ENCODE peak calls at places on chromosomes 13 and 19, in eight cellular contexts. One of them, this sample, is unnamed.

GRCh38 chr13:50127726-50128291 is 112.6 kb downstream of the KCNRG start:
- DNase-seq in T-cell: no peak
- DNase-seq in NT2/D1: no peak
- DNase-seq in Right ventricle myocardium superior: no peak
- DNase-seq in skeletal muscle cell: no peak
- DNase-seq in immature natural killer cell: no peak
- DNase-seq in activated CD4-positive, alpha-beta T cell treated with anti-CD3 and anti-CD28 coated beads for 48 hours: no peak
- DNase-seq in iris pigment epithelial cell: no peak
- DNase-seq in this sample: no peak

GRCh38 chr19:30381366-30381765 is 9.2 kb downstream of the ZNF536 start:
- DNase-seq in T-cell: no peak
- DNase-seq in NT2/D1: no peak
- DNase-seq in Right ventricle myocardium superior: no peak
- DNase-seq in skeletal muscle cell: no peak
- DNase-seq in immature natural killer cell: no peak
- DNase-seq in activated CD4-positive, alpha-beta T cell treated with anti-CD3 and anti-CD28 coated beads for 48 hours: no peak
- DNase-seq in iris pigment epithelial cell: no peak
- DNase-seq in this sample: no peak

GRCh38 chr13:90416519-90416918 is 931.0 kb upstream of the MIR17HG start:
- DNase-seq in T-cell: no peak
- DNase-seq in NT2/D1: no peak
- DNase-seq in Right ventricle myocardium superior: no peak
- DNase-seq in skeletal muscle cell: peak; percentile 84
- DNase-seq in immature natural killer cell: no peak
- DNase-seq in activated CD4-positive, alpha-beta T cell treated with anti-CD3 and anti-CD28 coated beads for 48 hours: no peak
- DNase-seq in iris pigment epithelial cell: peak; percentile 90
- DNase-seq in this sample: no peak

GRCh38 chr19:49472936-49473335 is 1.1 kb upstream of the FLT3LG start:
- DNase-seq in T-cell: no peak
- DNase-seq in NT2/D1: no peak
- DNase-seq in Right ventricle myocardium superior: no peak
- DNase-seq in skeletal muscle cell: no peak
- DNase-seq in immature natural killer cell: no peak
- DNase-seq in activated CD4-positive, alpha-beta T cell treated with anti-CD3 and anti-CD28 coated beads for 48 hours: no peak
- DNase-seq in iris pigment epithelial cell: no peak
- DNase-seq in this sample: no peak

GRCh38 chr13:51342706-51343105 is 3.2 kb downstream of the SERPINE3 start:
- DNase-seq in T-cell: no peak
- DNase-seq in NT2/D1: no peak
- DNase-seq in Right ventricle myocardium superior: no peak
- DNase-seq in skeletal muscle cell: peak; percentile 22
- DNase-seq in immature natural killer cell: no peak
- DNase-seq in activated CD4-positive, alpha-beta T cell treated with anti-CD3 and anti-CD28 coated beads for 48 hours: no peak
- DNase-seq in iris pigment epithelial cell: peak; percentile 78
- DNase-seq in this sample: no peak

GRCh38 chr13:35744566-35745203 is 268.2 kb upstream of the MAB21L1 start:
- DNase-seq in T-cell: no peak
- DNase-seq in NT2/D1: no peak
- DNase-seq in Right ventricle myocardium superior: no peak
- DNase-seq in skeletal muscle cell: no peak
- DNase-seq in immature natural killer cell: no peak
- DNase-seq in activated CD4-positive, alpha-beta T cell treated with anti-CD3 and anti-CD28 coated beads for 48 hours: no peak
- DNase-seq in iris pigment epithelial cell: peak; percentile 69
- DNase-seq in this sample: no peak

GRCh38 chr13:32284927-32285632 is 30.1 kb downstream of the ZAR1L start:
- DNase-seq in T-cell: no peak
- DNase-seq in NT2/D1: peak; percentile 11
- DNase-seq in Right ventricle myocardium superior: no peak
- DNase-seq in skeletal muscle cell: peak; percentile 81
- DNase-seq in immature natural killer cell: no peak
- DNase-seq in activated CD4-positive, alpha-beta T cell treated with anti-CD3 and anti-CD28 coated beads for 48 hours: no peak
- DNase-seq in iris pigment epithelial cell: peak; percentile 78
- DNase-seq in this sample: no peak

GRCh38 chr19:38734426-38735256 is 9.6 kb downstream of the CAPN12 start:
- DNase-seq in T-cell: peak; percentile 26
- DNase-seq in NT2/D1: no peak
- DNase-seq in Right ventricle myocardium superior: peak; percentile 44
- DNase-seq in skeletal muscle cell: no peak
- DNase-seq in immature natural killer cell: peak; percentile 59
- DNase-seq in activated CD4-positive, alpha-beta T cell treated with anti-CD3 and anti-CD28 coated beads for 48 hours: peak; percentile 36
- DNase-seq in iris pigment epithelial cell: no peak
- DNase-seq in this sample: no peak

GRCh38 chr19:3538965-3539742 is at the start of gene TEKTIP1:
- DNase-seq in T-cell: no peak
- DNase-seq in NT2/D1: no peak
- DNase-seq in Right ventricle myocardium superior: no peak
- DNase-seq in skeletal muscle cell: no peak
- DNase-seq in immature natural killer cell: no peak
- DNase-seq in activated CD4-positive, alpha-beta T cell treated with anti-CD3 and anti-CD28 coated beads for 48 hours: no peak
- DNase-seq in iris pigment epithelial cell: no peak
- DNase-seq in this sample: no peak

GRCh38 chr19:46366620-46367277 is 19.9 kb downstream of the PPP5C start:
- DNase-seq in T-cell: no peak
- DNase-seq in NT2/D1: no peak
- DNase-seq in Right ventricle myocardium superior: no peak
- DNase-seq in skeletal muscle cell: no peak
- DNase-seq in immature natural killer cell: no peak
- DNase-seq in activated CD4-positive, alpha-beta T cell treated with anti-CD3 and anti-CD28 coated beads for 48 hours: peak; percentile 2
- DNase-seq in iris pigment epithelial cell: no peak
- DNase-seq in this sample: no peak

GRCh38 chr13:19586904-19587634 is 25.7 kb upstream of the TPTE2 start:
- DNase-seq in T-cell: peak; percentile 67
- DNase-seq in NT2/D1: no peak
- DNase-seq in Right ventricle myocardium superior: peak; percentile 52
- DNase-seq in skeletal muscle cell: no peak
- DNase-seq in immature natural killer cell: peak; percentile 64
- DNase-seq in activated CD4-positive, alpha-beta T cell treated with anti-CD3 and anti-CD28 coated beads for 48 hours: peak; percentile 87
- DNase-seq in iris pigment epithelial cell: peak; percentile 73
- DNase-seq in this sample: no peak

GRCh38 chr19:51760811-51761356 is at the start of gene FPR2:
- DNase-seq in T-cell: no peak
- DNase-seq in NT2/D1: no peak
- DNase-seq in Right ventricle myocardium superior: no peak
- DNase-seq in skeletal muscle cell: no peak
- DNase-seq in immature natural killer cell: no peak
- DNase-seq in activated CD4-positive, alpha-beta T cell treated with anti-CD3 and anti-CD28 coated beads for 48 hours: no peak
- DNase-seq in iris pigment epithelial cell: no peak
- DNase-seq in this sample: no peak

GRCh38 chr13:101623469-101624209 is 171.2 kb downstream of the ITGBL1 start:
- DNase-seq in T-cell: no peak
- DNase-seq in NT2/D1: no peak
- DNase-seq in Right ventricle myocardium superior: no peak
- DNase-seq in skeletal muscle cell: no peak
- DNase-seq in immature natural killer cell: peak; percentile 10
- DNase-seq in activated CD4-positive, alpha-beta T cell treated with anti-CD3 and anti-CD28 coated beads for 48 hours: no peak
- DNase-seq in iris pigment epithelial cell: peak; percentile 63
- DNase-seq in this sample: no peak

GRCh38 chr19:54480048-54480447 is 7.0 kb upstream of the CDC42EP5 start:
- DNase-seq in T-cell: no peak
- DNase-seq in NT2/D1: no peak
- DNase-seq in Right ventricle myocardium superior: no peak
- DNase-seq in skeletal muscle cell: no peak
- DNase-seq in immature natural killer cell: no peak
- DNase-seq in activated CD4-positive, alpha-beta T cell treated with anti-CD3 and anti-CD28 coated beads for 48 hours: no peak
- DNase-seq in iris pigment epithelial cell: no peak
- DNase-seq in this sample: no peak

GRCh38 chr19:11963566-11964355 is 1.1 kb upstream of the ZNF763 start:
- DNase-seq in T-cell: peak; percentile 62
- DNase-seq in NT2/D1: peak; percentile 71
- DNase-seq in Right ventricle myocardium superior: peak; percentile 92
- DNase-seq in skeletal muscle cell: no peak
- DNase-seq in immature natural killer cell: peak; percentile 73
- DNase-seq in activated CD4-positive, alpha-beta T cell treated with anti-CD3 and anti-CD28 coated beads for 48 hours: peak; percentile 83
- DNase-seq in iris pigment epithelial cell: peak; percentile 61
- DNase-seq in this sample: no peak

GRCh38 chr13:90518398-90518797 is 829.1 kb upstream of the MIR17HG start:
- DNase-seq in T-cell: no peak
- DNase-seq in NT2/D1: no peak
- DNase-seq in Right ventricle myocardium superior: no peak
- DNase-seq in skeletal muscle cell: no peak
- DNase-seq in immature natural killer cell: no peak
- DNase-seq in activated CD4-positive, alpha-beta T cell treated with anti-CD3 and anti-CD28 coated beads for 48 hours: no peak
- DNase-seq in iris pigment epithelial cell: no peak
- DNase-seq in this sample: no peak

GRCh38 chr19:58397533-58398037 is 2.1 kb downstream of the RNF225 start:
- DNase-seq in T-cell: no peak
- DNase-seq in NT2/D1: no peak
- DNase-seq in Right ventricle myocardium superior: no peak
- DNase-seq in skeletal muscle cell: no peak
- DNase-seq in immature natural killer cell: no peak
- DNase-seq in activated CD4-positive, alpha-beta T cell treated with anti-CD3 and anti-CD28 coated beads for 48 hours: no peak
- DNase-seq in iris pigment epithelial cell: no peak
- DNase-seq in this sample: no peak

GRCh38 chr19:6062274-6062673 is 48.0 kb downstream of the RFX2 start:
- DNase-seq in T-cell: no peak
- DNase-seq in NT2/D1: no peak
- DNase-seq in Right ventricle myocardium superior: peak; percentile 64
- DNase-seq in skeletal muscle cell: no peak
- DNase-seq in immature natural killer cell: peak; percentile 13
- DNase-seq in activated CD4-positive, alpha-beta T cell treated with anti-CD3 and anti-CD28 coated beads for 48 hours: peak; percentile 41
- DNase-seq in iris pigment epithelial cell: peak; percentile 57
- DNase-seq in this sample: no peak

GRCh38 chr19:58060231-58060630 is 1.1 kb downstream of the ZNF135 start:
- DNase-seq in T-cell: no peak
- DNase-seq in NT2/D1: no peak
- DNase-seq in Right ventricle myocardium superior: no peak
- DNase-seq in skeletal muscle cell: no peak
- DNase-seq in immature natural killer cell: no peak
- DNase-seq in activated CD4-positive, alpha-beta T cell treated with anti-CD3 and anti-CD28 coated beads for 48 hours: no peak
- DNase-seq in iris pigment epithelial cell: no peak
- DNase-seq in this sample: no peak

GRCh38 chr19:33220735-33221134 is 4.9 kb downstream of the SLC7A10 start:
- DNase-seq in T-cell: no peak
- DNase-seq in NT2/D1: no peak
- DNase-seq in Right ventricle myocardium superior: no peak
- DNase-seq in skeletal muscle cell: no peak
- DNase-seq in immature natural killer cell: no peak
- DNase-seq in activated CD4-positive, alpha-beta T cell treated with anti-CD3 and anti-CD28 coated beads for 48 hours: no peak
- DNase-seq in iris pigment epithelial cell: no peak
- DNase-seq in this sample: no peak

GRCh38 chr13:87274209-87274819 is 396.9 kb upstream of the SLITRK5 start:
- DNase-seq in T-cell: no peak
- DNase-seq in NT2/D1: peak; percentile 55
- DNase-seq in Right ventricle myocardium superior: no peak
- DNase-seq in skeletal muscle cell: no peak
- DNase-seq in immature natural killer cell: no peak
- DNase-seq in activated CD4-positive, alpha-beta T cell treated with anti-CD3 and anti-CD28 coated beads for 48 hours: peak; percentile 39
- DNase-seq in iris pigment epithelial cell: peak; percentile 28
- DNase-seq in this sample: no peak

GRCh38 chr19:18520848-18521691 is 800 bp downstream of the ELL start:
- DNase-seq in T-cell: no peak
- DNase-seq in NT2/D1: no peak
- DNase-seq in Right ventricle myocardium superior: no peak
- DNase-seq in skeletal muscle cell: no peak
- DNase-seq in immature natural killer cell: peak; percentile 24
- DNase-seq in activated CD4-positive, alpha-beta T cell treated with anti-CD3 and anti-CD28 coated beads for 48 hours: peak; percentile 28
- DNase-seq in iris pigment epithelial cell: no peak
- DNase-seq in this sample: no peak

GRCh38 chr13:65435590-65435989 is 1794.5 kb downstream of the PCDH9 start:
- DNase-seq in T-cell: no peak
- DNase-seq in NT2/D1: no peak
- DNase-seq in Right ventricle myocardium superior: no peak
- DNase-seq in skeletal muscle cell: no peak
- DNase-seq in immature natural killer cell: no peak
- DNase-seq in activated CD4-positive, alpha-beta T cell treated with anti-CD3 and anti-CD28 coated beads for 48 hours: no peak
- DNase-seq in iris pigment epithelial cell: no peak
- DNase-seq in this sample: no peak

GRCh38 chr13:110012102-110012739 is 225.8 kb upstream of the IRS2 start:
- DNase-seq in T-cell: no peak
- DNase-seq in NT2/D1: no peak
- DNase-seq in Right ventricle myocardium superior: no peak
- DNase-seq in skeletal muscle cell: peak; percentile 98
- DNase-seq in immature natural killer cell: no peak
- DNase-seq in activated CD4-positive, alpha-beta T cell treated with anti-CD3 and anti-CD28 coated beads for 48 hours: no peak
- DNase-seq in iris pigment epithelial cell: peak; percentile 98
- DNase-seq in this sample: no peak

GRCh38 chr19:58409010-58409790 is 751 bp downstream of the ZNF584 start:
- DNase-seq in T-cell: no peak
- DNase-seq in NT2/D1: no peak
- DNase-seq in Right ventricle myocardium superior: no peak
- DNase-seq in skeletal muscle cell: no peak
- DNase-seq in immature natural killer cell: no peak
- DNase-seq in activated CD4-positive, alpha-beta T cell treated with anti-CD3 and anti-CD28 coated beads for 48 hours: peak; percentile 57
- DNase-seq in iris pigment epithelial cell: no peak
- DNase-seq in this sample: no peak

GRCh38 chr13:85266331-85266730 is 532.9 kb downstream of the SLITRK6 start:
- DNase-seq in T-cell: no peak
- DNase-seq in NT2/D1: no peak
- DNase-seq in Right ventricle myocardium superior: no peak
- DNase-seq in skeletal muscle cell: no peak
- DNase-seq in immature natural killer cell: no peak
- DNase-seq in activated CD4-positive, alpha-beta T cell treated with anti-CD3 and anti-CD28 coated beads for 48 hours: no peak
- DNase-seq in iris pigment epithelial cell: no peak
- DNase-seq in this sample: no peak

GRCh38 chr19:1917926-1918325 is 12.7 kb downstream of the ADAT3 start:
- DNase-seq in T-cell: no peak
- DNase-seq in NT2/D1: no peak
- DNase-seq in Right ventricle myocardium superior: no peak
- DNase-seq in skeletal muscle cell: no peak
- DNase-seq in immature natural killer cell: no peak
- DNase-seq in activated CD4-positive, alpha-beta T cell treated with anti-CD3 and anti-CD28 coated beads for 48 hours: no peak
- DNase-seq in iris pigment epithelial cell: no peak
- DNase-seq in this sample: no peak

GRCh38 chr19:27876489-27876888 is 1336.5 kb downstream of the UQCRFS1 start:
- DNase-seq in T-cell: no peak
- DNase-seq in NT2/D1: no peak
- DNase-seq in Right ventricle myocardium superior: no peak
- DNase-seq in skeletal muscle cell: no peak
- DNase-seq in immature natural killer cell: no peak
- DNase-seq in activated CD4-positive, alpha-beta T cell treated with anti-CD3 and anti-CD28 coated beads for 48 hours: no peak
- DNase-seq in iris pigment epithelial cell: no peak
- DNase-seq in this sample: no peak

GRCh38 chr13:113545931-113546516 is 38.5 kb upstream of the TFDP1 start:
- DNase-seq in T-cell: no peak
- DNase-seq in NT2/D1: no peak
- DNase-seq in Right ventricle myocardium superior: no peak
- DNase-seq in skeletal muscle cell: no peak
- DNase-seq in immature natural killer cell: no peak
- DNase-seq in activated CD4-positive, alpha-beta T cell treated with anti-CD3 and anti-CD28 coated beads for 48 hours: no peak
- DNase-seq in iris pigment epithelial cell: no peak
- DNase-seq in this sample: no peak

GRCh38 chr13:101018720-101019119 is 344.1 kb upstream of the TMTC4 start:
- DNase-seq in T-cell: no peak
- DNase-seq in NT2/D1: no peak
- DNase-seq in Right ventricle myocardium superior: no peak
- DNase-seq in skeletal muscle cell: peak; percentile 19
- DNase-seq in immature natural killer cell: no peak
- DNase-seq in activated CD4-positive, alpha-beta T cell treated with anti-CD3 and anti-CD28 coated beads for 48 hours: no peak
- DNase-seq in iris pigment epithelial cell: peak; percentile 55
- DNase-seq in this sample: no peak

GRCh38 chr13:31236211-31236786 is 36.5 kb downstream of the B3GLCT start:
- DNase-seq in T-cell: no peak
- DNase-seq in NT2/D1: no peak
- DNase-seq in Right ventricle myocardium superior: no peak
- DNase-seq in skeletal muscle cell: no peak
- DNase-seq in immature natural killer cell: peak; percentile 16
- DNase-seq in activated CD4-positive, alpha-beta T cell treated with anti-CD3 and anti-CD28 coated beads for 48 hours: no peak
- DNase-seq in iris pigment epithelial cell: peak; percentile 55
- DNase-seq in this sample: no peak

GRCh38 chr13:46119883-46120614 is 15.2 kb upstream of the CPB2 start:
- DNase-seq in T-cell: no peak
- DNase-seq in NT2/D1: peak; percentile 20
- DNase-seq in Right ventricle myocardium superior: no peak
- DNase-seq in skeletal muscle cell: peak; percentile 64
- DNase-seq in immature natural killer cell: no peak
- DNase-seq in activated CD4-positive, alpha-beta T cell treated with anti-CD3 and anti-CD28 coated beads for 48 hours: no peak
- DNase-seq in iris pigment epithelial cell: peak; percentile 70
- DNase-seq in this sample: no peak

GRCh38 chr13:46232281-46232680 is 20.6 kb downstream of the LRRC63 start:
- DNase-seq in T-cell: no peak
- DNase-seq in NT2/D1: no peak
- DNase-seq in Right ventricle myocardium superior: no peak
- DNase-seq in skeletal muscle cell: no peak
- DNase-seq in immature natural killer cell: no peak
- DNase-seq in activated CD4-positive, alpha-beta T cell treated with anti-CD3 and anti-CD28 coated beads for 48 hours: no peak
- DNase-seq in iris pigment epithelial cell: no peak
- DNase-seq in this sample: no peak

GRCh38 chr13:110387451-110388140 is 80.5 kb downstream of the COL4A2 start:
- DNase-seq in T-cell: no peak
- DNase-seq in NT2/D1: no peak
- DNase-seq in Right ventricle myocardium superior: peak; percentile 65
- DNase-seq in skeletal muscle cell: no peak
- DNase-seq in immature natural killer cell: no peak
- DNase-seq in activated CD4-positive, alpha-beta T cell treated with anti-CD3 and anti-CD28 coated beads for 48 hours: peak; percentile 8
- DNase-seq in iris pigment epithelial cell: peak; percentile 88
- DNase-seq in this sample: no peak